ENCODE peak calls at places on chromosomes 1 and 21, in six cellular contexts. C is OCI-LY7; R is CD4-positive, alpha-beta T cell; M is A673; A is astrocyte of the spinal cord; W is NCI-H1092 treated with DMSO at 0.1 percent for 48 hours. O is an unnamed sample.

GRCh38 chr21:15058718-15059316 is 6.0 kb downstream of the NRIP1 start:
- DNase-seq in C (no peak), R (no peak), M (peak; percentile 74), A (peak; percentile 81), W (no peak), O (no peak)

GRCh38 chr1:9700340-9700739 is 48.8 kb downstream of the PIK3CD start:
- DNase-seq in C (no peak), R (no peak), M (no peak), A (peak; percentile 82), W (no peak), O (no peak)

GRCh38 chr1:17540255-17541001 is 930 bp downstream of the ARHGEF10L start:
- DNase-seq in C (no peak), R (no peak), M (no peak), A (peak; percentile 40), W (no peak), O (no peak)

GRCh38 chr21:44516828-44517174 is 23.2 kb downstream of the KRTAP10-1 start:
- DNase-seq in C (no peak), R (no peak), M (no peak), A (no peak), W (no peak), O (no peak)

GRCh38 chr1:28921286-28921869 is 7.0 kb downstream of the EPB41 start:
- DNase-seq in C (no peak), R (no peak), M (no peak), A (no peak), W (no peak), O (no peak)

GRCh38 chr1:230610589-230610988 is 31.7 kb upstream of the COG2 start:
- DNase-seq in C (no peak), R (no peak), M (no peak), A (no peak), W (no peak), O (no peak)

GRCh38 chr1:84944767-84945486 is 51.9 kb upstream of the LPAR3 start:
- DNase-seq in C (peak; percentile 91), R (peak; percentile 62), M (peak; percentile 95), A (peak; percentile 96), W (peak; percentile 96), O (peak; percentile 49)

GRCh38 chr21:29145837-29146453 is 15.5 kb downstream of the MAP3K7CL start:
- DNase-seq in C (no peak), R (no peak), M (peak; percentile 81), A (no peak), W (no peak), O (no peak)

GRCh38 chr1:204383163-204383904 is 23.6 kb upstream of the PLEKHA6 start:
- DNase-seq in C (no peak), R (no peak), M (no peak), A (no peak), W (no peak), O (no peak)

GRCh38 chr1:26861889-26862371 is 1.0 kb upstream of the SFN start:
- DNase-seq in C (no peak), R (no peak), M (no peak), A (no peak), W (no peak), O (no peak)